ENCODE peak calls at places on chromosomes 16 and 17, in eight cellular contexts. P, H, R, Q, M, T, S and E are unnamed samples.

GRCh38 chr17:15232517-15232915 is 32.6 kb downstream of the PMP22 start:
- DNase-seq in P (no peak), H (no peak), R (no peak), Q (no peak), M (peak), T (no peak), S (no peak), E (no peak)

GRCh38 chr17:81509687-81510523 is 2.7 kb downstream of the ACTG1 start:
- DNase-seq in P (no peak), H (no peak), R (no peak), Q (no peak), M (peak), T (no peak), S (peak), E (peak)

GRCh38 chr17:1947743-1948516 is 77.2 kb downstream of the RTN4RL1 start:
- DNase-seq in P (no peak), H (no peak), R (no peak), Q (no peak), M (peak), T (no peak), S (no peak), E (no peak)

GRCh38 chr17:48487221-48487620 is 43.6 kb downstream of the HOXB1 start:
- DNase-seq in P (no peak), H (no peak), R (no peak), Q (no peak), M (no peak), T (no peak), S (no peak), E (no peak)

GRCh38 chr16:50651835-50652438 is 29.2 kb downstream of the SNX20 start:
- DNase-seq in P (no peak), H (no peak), R (no peak), Q (no peak), M (no peak), T (no peak), S (no peak), E (no peak)

GRCh38 chr17:76707985-76708807 is 2.6 kb downstream of the MXRA7 start:
- DNase-seq in P (no peak), H (peak), R (no peak), Q (no peak), M (peak), T (peak), S (peak), E (no peak)

GRCh38 chr16:54484700-54485099 is 198.1 kb upstream of the IRX3 start:
- DNase-seq in P (no peak), H (no peak), R (no peak), Q (no peak), M (no peak), T (no peak), S (no peak), E (no peak)

GRCh38 chr16:27718767-27719445 is 169.0 kb downstream of the KATNIP start:
- DNase-seq in P (no peak), H (peak), R (peak), Q (no peak), M (no peak), T (peak), S (no peak), E (no peak)

GRCh38 chr17:73645050-73645871 is 1.0 kb upstream of the SDK2 start:
- DNase-seq in P (peak), H (peak), R (no peak), Q (no peak), M (peak), T (peak), S (peak), E (peak)

GRCh38 chr17:10699861-10700260 is 2.5 kb downstream of the ADPRM start:
- DNase-seq in P (no peak), H (no peak), R (no peak), Q (no peak), M (no peak), T (no peak), S (no peak), E (peak)

GRCh38 chr16:27737513-27737912 is 187.6 kb downstream of the KATNIP start:
- DNase-seq in P (no peak), H (no peak), R (no peak), Q (no peak), M (no peak), T (no peak), S (no peak), E (no peak)

GRCh38 chr17:21282231-21282630 is 2.3 kb upstream of the MAP2K3 start:
- DNase-seq in P (no peak), H (no peak), R (no peak), Q (peak), M (no peak), T (no peak), S (no peak), E (peak)

GRCh38 chr16:17106243-17106791 is 364.4 kb downstream of the XYLT1 start:
- DNase-seq in P (no peak), H (no peak), R (no peak), Q (no peak), M (peak), T (peak), S (peak), E (no peak)

GRCh38 chr16:72787519-72788268 is 260.2 kb downstream of the ZFHX3 start:
- DNase-seq in P (peak), H (no peak), R (peak), Q (peak), M (peak), T (peak), S (peak), E (peak)

GRCh38 chr16:546909-547770 is 13.1 kb upstream of the PRR35 start:
- DNase-seq in P (peak), H (peak), R (peak), Q (no peak), M (peak), T (peak), S (peak), E (no peak)

GRCh38 chr17:3740611-3741073 is 16.9 kb downstream of the HASPIN start:
- DNase-seq in P (no peak), H (no peak), R (peak), Q (no peak), M (no peak), T (no peak), S (peak), E (no peak)

GRCh38 chr17:72639711-72640110 is 452.8 kb downstream of the SLC39A11 start:
- DNase-seq in P (no peak), H (no peak), R (no peak), Q (no peak), M (no peak), T (no peak), S (no peak), E (no peak)

GRCh38 chr16:80466024-80466986 is 74.5 kb upstream of the DYNLRB2 start:
- DNase-seq in P (peak), H (peak), R (peak), Q (no peak), M (peak), T (peak), S (peak), E (peak)

GRCh38 chr17:70520447-70520846 is 351.1 kb downstream of the KCNJ2 start:
- DNase-seq in P (no peak), H (no peak), R (no peak), Q (no peak), M (no peak), T (no peak), S (no peak), E (no peak)

GRCh38 chr16:50706250-50706649 is 12.8 kb downstream of the NOD2 start:
- DNase-seq in P (no peak), H (no peak), R (no peak), Q (no peak), M (no peak), T (no peak), S (no peak), E (no peak)

GRCh38 chr16:75073551-75074414 is 42.8 kb downstream of the LDHD start:
- DNase-seq in P (no peak), H (no peak), R (peak), Q (no peak), M (no peak), T (no peak), S (no peak), E (no peak)

GRCh38 chr16:12062343-12063003 is 85.9 kb downstream of the SNX29 start:
- DNase-seq in P (peak), H (no peak), R (peak), Q (peak), M (no peak), T (no peak), S (no peak), E (peak)

GRCh38 chr16:86044881-86045600 is 146.1 kb downstream of the IRF8 start:
- DNase-seq in P (peak), H (no peak), R (peak), Q (no peak), M (no peak), T (no peak), S (peak), E (no peak)

GRCh38 chr16:86887416-86887815 is 309.1 kb downstream of the FOXL1 start:
- DNase-seq in P (no peak), H (no peak), R (no peak), Q (no peak), M (no peak), T (no peak), S (no peak), E (no peak)

GRCh38 chr17:12553625-12554024 is 112.1 kb upstream of the MYOCD start:
- DNase-seq in P (no peak), H (no peak), R (no peak), Q (no peak), M (no peak), T (no peak), S (no peak), E (no peak)

GRCh38 chr16:50071075-50071671 is 5.4 kb downstream of the HEATR3 start:
- DNase-seq in P (no peak), H (no peak), R (no peak), Q (no peak), M (no peak), T (no peak), S (no peak), E (no peak)

GRCh38 chr17:32275060-32276042 is 9.7 kb downstream of the RHBDL3 start:
- DNase-seq in P (no peak), H (peak), R (peak), Q (peak), M (no peak), T (no peak), S (peak), E (peak)

GRCh38 chr17:75317671-75318070 is 28.4 kb upstream of the SLC25A19 start:
- DNase-seq in P (no peak), H (no peak), R (no peak), Q (no peak), M (no peak), T (peak), S (peak), E (no peak)

GRCh38 chr17:66175892-66176291 is 16.0 kb downstream of the CEP112 start:
- DNase-seq in P (no peak), H (no peak), R (no peak), Q (no peak), M (no peak), T (no peak), S (no peak), E (no peak)

GRCh38 chr17:67293251-67294203 is 48.5 kb upstream of the HELZ start:
- DNase-seq in P (peak), H (peak), R (peak), Q (no peak), M (peak), T (peak), S (peak), E (peak)

GRCh38 chr17:57601328-57601727 is 143.8 kb downstream of the CCDC182 start:
- DNase-seq in P (no peak), H (no peak), R (no peak), Q (no peak), M (no peak), T (no peak), S (peak), E (no peak)

GRCh38 chr17:32269377-32269776 is 3.7 kb downstream of the RHBDL3 start:
- DNase-seq in P (no peak), H (no peak), R (no peak), Q (no peak), M (no peak), T (no peak), S (peak), E (no peak)

GRCh38 chr17:37489197-37490001 is at the start of gene DUSP14:
- DNase-seq in P (peak), H (peak), R (peak), Q (no peak), M (peak), T (peak), S (peak), E (peak)

GRCh38 chr17:37488607-37489196 is 989 bp upstream of the DUSP14 start:
- DNase-seq in P (peak), H (peak), R (peak), Q (peak), M (peak), T (peak), S (peak), E (peak)

GRCh38 chr17:37488009-37488604 is 1.6 kb upstream of the DUSP14 start:
- DNase-seq in P (no peak), H (peak), R (no peak), Q (peak), M (peak), T (peak), S (peak), E (peak)

GRCh38 chr17:37490638-37491614 is 1.2 kb downstream of the DUSP14 start:
- DNase-seq in P (no peak), H (no peak), R (peak), Q (no peak), M (peak), T (peak), S (peak), E (peak)

GRCh38 chr17:37490022-37490587 is 414 bp downstream of the DUSP14 start:
- DNase-seq in P (peak), H (peak), R (peak), Q (no peak), M (peak), T (peak), S (peak), E (peak)
- TF ChIP-seq CTCF in P (peak), H (peak), R (peak), Q (peak), M (no peak), T (peak), S (peak), E (no peak)

DNA sequence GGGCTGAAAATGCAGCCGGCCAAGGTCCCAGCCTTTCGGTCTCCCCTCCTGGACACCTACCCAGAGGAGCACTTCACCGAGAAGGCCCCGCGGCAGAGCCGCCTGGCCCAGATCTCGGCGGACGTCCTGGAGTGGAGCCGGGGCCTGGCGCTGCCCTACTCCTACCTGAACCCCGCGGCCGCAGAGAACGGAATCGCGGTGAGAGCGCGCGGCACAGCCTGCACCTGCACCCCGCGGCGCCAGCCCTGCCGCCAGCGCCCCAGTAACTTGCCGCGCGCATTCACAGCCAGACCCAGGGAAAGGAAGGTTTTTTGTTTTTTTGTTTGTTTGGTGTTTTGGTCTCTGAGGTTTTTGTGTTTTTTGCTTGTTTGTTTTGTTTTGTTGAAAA is 15.2 kb downstream of the ALOX12B start:
- DNase-seq in P (no peak), H (no peak), R (no peak), Q (no peak), M (no peak), T (peak), S (peak), E (no peak)
- H3K4me3 ChIP-seq in P (no peak), H (no peak), R (no peak), Q (no peak), M (no peak), T (peak), S (no peak), E (no peak)

DNA sequence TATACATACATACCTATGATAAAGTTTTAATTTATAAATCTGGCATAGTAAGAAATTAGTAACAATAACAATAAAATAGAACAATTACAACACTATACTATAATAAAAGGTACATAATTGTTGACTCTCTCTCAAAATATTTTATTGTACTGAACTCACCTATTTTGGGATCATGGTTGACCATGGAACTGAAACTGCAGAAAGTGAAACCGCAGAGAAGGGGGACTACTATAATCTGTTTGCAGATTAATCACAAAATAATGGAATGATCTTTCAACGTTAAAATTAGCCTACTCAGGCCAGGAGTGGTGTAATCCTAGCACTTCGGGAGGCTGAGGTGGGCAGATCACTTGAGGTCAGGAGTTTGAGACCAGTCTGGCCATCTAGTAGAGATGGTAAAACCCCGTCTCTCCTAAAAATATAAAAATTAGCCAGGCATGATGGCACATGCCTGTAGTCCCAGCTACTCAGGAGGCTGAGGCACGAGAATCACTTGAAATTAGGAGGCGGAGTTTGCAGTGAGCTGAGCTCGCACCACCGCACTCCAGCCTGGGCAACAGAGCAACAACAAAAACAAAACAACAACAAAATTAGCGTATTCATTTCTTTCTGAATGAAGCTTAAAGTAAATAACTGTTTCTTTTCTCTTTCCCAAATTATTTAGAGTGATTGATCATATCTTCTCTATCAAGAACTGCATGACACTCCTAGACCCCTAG is 45.7 kb downstream of the IKZF3 start:
- DNase-seq in P (no peak), H (no peak), R (no peak), Q (no peak), M (no peak), T (no peak), S (no peak), E (no peak)
- TF ChIP-seq CTCF in P (no peak), H (no peak), R (no peak), Q (no peak), M (no peak), T (no peak), S (no peak), E (no peak)

GRCh38 chr16:67517661-67518423 is 10.8 kb upstream of the RIPOR1 start:
- DNase-seq in P (no peak), H (no peak), R (no peak), Q (no peak), M (no peak), T (no peak), S (no peak), E (no peak)

GRCh38 chr16:67514382-67514828 is 14.2 kb upstream of the RIPOR1 start:
- DNase-seq in P (peak), H (peak), R (peak), Q (peak), M (peak), T (peak), S (peak), E (peak)

GRCh38 chr16:67516296-67517177 is 12.1 kb upstream of the RIPOR1 start:
- DNase-seq in P (no peak), H (no peak), R (no peak), Q (no peak), M (no peak), T (no peak), S (no peak), E (peak)

GRCh38 chr16:67518676-67519075 is 10.0 kb upstream of the RIPOR1 start:
- DNase-seq in P (no peak), H (no peak), R (no peak), Q (no peak), M (no peak), T (no peak), S (no peak), E (no peak)

DNA sequence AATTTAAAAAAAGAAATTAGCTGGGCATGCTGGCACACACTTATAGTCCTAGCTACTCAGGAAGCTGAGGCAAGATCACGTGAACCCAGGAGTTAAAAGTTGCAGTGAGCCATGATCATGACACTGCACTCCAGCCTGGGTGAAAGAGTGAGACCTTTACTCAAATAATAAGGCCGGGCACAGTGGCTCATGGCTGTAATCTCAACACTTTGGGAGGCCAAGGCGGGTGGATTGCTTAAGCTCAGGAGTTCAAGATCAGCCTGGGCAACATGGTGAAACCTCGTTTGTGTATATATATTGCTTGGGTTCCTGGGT is 11.5 kb upstream of the RIPOR1 start:
- DNase-seq in P (no peak), H (no peak), R (no peak), Q (no peak), M (no peak), T (no peak), S (no peak), E (no peak)
- H3K4me3 ChIP-seq in P (no peak), H (peak), R (no peak), Q (no peak), M (no peak), T (no peak), S (no peak), E (no peak)

GRCh38 chr16:56793504-56793903 is 63.6 kb downstream of the NUP93 start:
- DNase-seq in P (no peak), H (no peak), R (no peak), Q (no peak), M (peak), T (no peak), S (no peak), E (peak)
- TF ChIP-seq CTCF in P (no peak), H (peak), R (no peak), Q (peak), M (peak), T (peak), S (peak), E (peak)

GRCh38 chr17:16427020-16427419 is 11.6 kb downstream of the TRPV2 start:
- DNase-seq in P (no peak), H (no peak), R (no peak), Q (no peak), M (no peak), T (no peak), S (no peak), E (no peak)
- H3K4me3 ChIP-seq in P (no peak), H (no peak), R (no peak), Q (no peak), M (no peak), T (no peak), S (no peak), E (no peak)